ENCODE peak calls at places on chromosomes 16 and 17, in five cellular contexts. J, X, T, G and C are unnamed samples.

GRCh38 chr17:60155815-60156214 is 6.0 kb downstream of the CA4 start:
- DNase-seq in J (no peak), X (no peak), T (no peak), G (no peak), C (no peak)

GRCh38 chr16:56370836-56371235 is 54.5 kb downstream of the AMFR start:
- DNase-seq in J (peak), X (no peak), T (no peak), G (no peak), C (no peak)

GRCh38 chr16:48188449-48189102 is 32.8 kb upstream of the ABCC12 start:
- DNase-seq in J (no peak), X (no peak), T (no peak), G (no peak), C (no peak)

GRCh38 chr17:9209781-9210370 is 188.6 kb downstream of the NTN1 start:
- DNase-seq in J (no peak), X (no peak), T (no peak), G (no peak), C (no peak)

GRCh38 chr16:3859875-3860274 is 20.6 kb downstream of the CREBBP start:
- DNase-seq in J (no peak), X (no peak), T (no peak), G (no peak), C (no peak)

GRCh38 chr17:16415031-16415924 is at the start of gene TRPV2:
- DNase-seq in J (peak), X (peak), T (peak), G (peak), C (no peak)

GRCh38 chr17:81906476-81907218 is 4.6 kb downstream of the PCYT2 start:
- DNase-seq in J (no peak), X (no peak), T (no peak), G (no peak), C (no peak)

GRCh38 chr16:72961115-72961832 is 86.7 kb downstream of the ZFHX3 start:
- DNase-seq in J (no peak), X (no peak), T (peak), G (no peak), C (no peak)

GRCh38 chr17:16425698-16426659 is 10.6 kb downstream of the TRPV2 start:
- DNase-seq in J (peak), X (no peak), T (no peak), G (no peak), C (no peak)

GRCh38 chr17:78677303-78678219 is 100.4 kb upstream of the DNAH17 start:
- DNase-seq in J (no peak), X (no peak), T (peak), G (no peak), C (no peak)

GRCh38 chr16:4214215-4214621 is 27.7 kb downstream of the SRL start:
- DNase-seq in J (peak), X (peak), T (peak), G (no peak), C (no peak)

GRCh38 chr17:39018267-39019134 is 51.3 kb upstream of the FBXO47 start:
- DNase-seq in J (no peak), X (no peak), T (no peak), G (no peak), C (no peak)

GRCh38 chr17:378068-378467 is 25.5 kb upstream of the RPH3AL start:
- DNase-seq in J (no peak), X (no peak), T (no peak), G (no peak), C (no peak)

GRCh38 chr17:3531266-3532101 is 26.1 kb downstream of the TRPV3 start:
- DNase-seq in J (no peak), X (no peak), T (no peak), G (peak), C (no peak)

GRCh38 chr16:85310868-85311585 is 198.8 kb upstream of the CIBAR2 start:
- DNase-seq in J (no peak), X (no peak), T (no peak), G (no peak), C (no peak)

GRCh38 chr16:67026570-67026969 is 2.4 kb upstream of the CBFB start:
- DNase-seq in J (no peak), X (no peak), T (no peak), G (peak), C (no peak)

GRCh38 chr17:17994271-17994670 is 21.6 kb downstream of the DRC3 start:
- DNase-seq in J (peak), X (no peak), T (peak), G (peak), C (no peak)

GRCh38 chr17:65664296-65664695 is 102.8 kb upstream of the AXIN2 start:
- DNase-seq in J (no peak), X (no peak), T (no peak), G (no peak), C (no peak)

DNA sequence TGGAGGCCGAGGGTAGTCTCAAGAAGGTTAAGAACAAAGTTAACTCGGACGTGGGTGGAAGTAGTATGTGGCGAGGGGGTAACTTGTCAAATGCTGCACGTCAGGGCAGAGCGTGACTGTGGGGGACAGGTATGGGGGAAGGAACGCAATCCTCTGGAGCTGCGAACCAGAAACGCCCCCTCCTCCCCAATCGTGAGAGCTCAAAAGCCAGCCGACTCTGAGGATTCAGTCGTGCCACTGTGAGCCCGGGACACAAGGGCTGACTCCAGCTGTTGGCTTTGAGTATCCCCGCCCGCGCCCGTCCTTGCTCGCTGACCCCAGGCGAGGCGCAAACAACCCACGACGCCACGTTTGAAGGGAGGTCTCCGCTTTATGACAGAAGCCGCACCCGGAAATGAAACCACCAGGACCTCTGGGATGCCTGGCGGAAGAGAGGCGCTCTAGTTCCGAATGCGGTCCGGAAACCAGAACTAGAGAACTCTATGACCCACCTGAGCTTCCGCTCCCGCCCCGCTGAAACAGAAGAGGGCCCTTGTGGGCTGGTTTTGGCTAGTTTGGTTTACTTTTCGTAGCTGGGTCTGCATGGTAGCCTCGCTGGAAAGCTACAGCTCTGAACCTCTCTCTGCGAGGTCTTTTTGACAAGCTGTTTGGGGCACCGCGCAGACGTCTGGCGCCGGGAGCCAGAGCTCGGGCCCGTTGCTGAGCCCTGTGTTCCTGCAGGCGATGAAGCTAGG is at the start of gene PEX12:
- DNase-seq in J (peak), X (peak), T (peak), G (peak), C (peak)
- TF ChIP-seq EP300 in J (no peak), X (no peak), T (no peak), G (no peak), C (no peak)

GRCh38 chr17:48575673-48576478 is 2.3 kb downstream of the HOXB4 start:
- DNase-seq in J (no peak), X (no peak), T (no peak), G (no peak), C (no peak)

GRCh38 chr17:48577330-48577945 is 712 bp downstream of the HOXB4 start:
- DNase-seq in J (no peak), X (no peak), T (no peak), G (no peak), C (no peak)

GRCh38 chr17:48574523-48575065 is 3.6 kb downstream of the HOXB4 start:
- DNase-seq in J (no peak), X (no peak), T (no peak), G (no peak), C (no peak)

GRCh38 chr17:48576479-48577309 is 1.5 kb downstream of the HOXB4 start:
- DNase-seq in J (no peak), X (no peak), T (no peak), G (no peak), C (no peak)

DNA sequence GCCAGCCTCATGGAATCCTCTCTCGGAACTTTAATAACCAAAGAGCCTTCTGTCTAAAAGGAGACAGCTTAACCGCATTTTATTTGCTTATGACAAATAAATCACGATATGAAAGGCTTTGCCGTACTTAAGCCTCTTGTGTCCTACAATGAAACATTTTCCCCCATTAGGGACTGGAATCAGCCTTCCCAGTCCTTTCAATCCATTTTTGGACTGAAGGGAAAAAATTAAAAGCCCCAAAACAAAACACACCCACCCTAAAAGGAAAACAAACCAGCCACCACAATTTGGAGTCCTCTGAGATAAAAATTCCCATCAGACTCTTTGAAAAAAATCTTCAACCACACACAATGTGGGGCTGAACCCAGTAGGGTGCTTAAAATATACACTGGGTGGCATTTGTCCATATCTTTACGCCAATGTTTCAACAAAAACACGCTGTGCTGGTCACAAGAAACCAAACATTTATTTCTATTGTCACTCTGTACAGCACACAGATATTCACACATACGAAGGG is 3.0 kb downstream of the HOXB4 start:
- DNase-seq in J (no peak), X (no peak), T (no peak), G (no peak), C (no peak)
- TF ChIP-seq EP300 in J (no peak), X (no peak), T (no peak), G (no peak), C (no peak)

DNA sequence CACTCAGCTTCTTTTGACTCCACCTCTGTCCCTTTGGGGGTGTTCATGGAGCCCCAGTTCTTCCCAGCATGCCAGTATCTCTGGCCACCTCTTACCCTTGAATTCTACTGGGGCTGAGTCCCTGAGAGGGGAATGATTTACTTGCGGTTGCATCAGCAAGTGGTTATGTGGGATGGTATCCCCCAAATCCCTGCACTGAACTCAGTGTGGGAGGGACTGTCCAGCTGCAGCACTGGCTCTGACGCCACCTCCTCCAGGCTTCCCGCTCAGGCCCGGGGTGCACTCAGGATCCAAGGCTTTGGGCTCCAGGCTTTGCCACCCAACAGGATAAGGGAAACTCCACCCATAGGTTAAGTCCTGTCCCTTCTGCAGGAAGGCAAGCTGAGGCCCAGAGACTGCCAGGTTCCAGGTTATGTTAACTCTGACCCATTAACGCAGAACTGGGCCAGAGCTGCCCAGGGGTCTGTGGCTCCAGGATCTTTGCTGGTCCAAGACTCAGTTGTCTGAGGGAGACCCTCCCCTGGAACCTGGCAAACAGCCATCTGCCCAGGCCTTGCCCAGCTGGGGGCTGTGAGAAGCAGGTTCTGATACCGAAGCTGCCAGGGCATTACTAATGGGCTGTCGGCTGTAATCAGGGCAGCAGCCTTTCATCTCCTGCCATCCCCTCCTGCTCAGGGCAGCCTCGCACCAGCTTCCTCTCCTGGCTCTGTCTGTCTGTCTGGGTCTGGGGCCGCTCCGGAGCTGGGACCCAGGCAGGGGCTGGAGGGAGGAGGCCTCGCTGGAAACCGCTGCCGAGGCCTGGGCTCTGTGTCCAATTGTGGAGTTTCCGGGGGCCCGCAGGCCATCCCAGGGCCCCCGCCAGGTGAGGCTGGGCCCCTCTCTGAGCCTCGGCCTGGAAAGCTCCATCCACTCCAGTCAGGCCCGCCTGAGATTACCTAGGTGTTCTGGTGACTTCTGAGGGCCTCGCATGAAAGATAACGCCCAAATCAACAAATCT is 21.4 kb upstream of the BRD7 start:
- DNase-seq in J (no peak), X (no peak), T (no peak), G (no peak), C (no peak)
- TF ChIP-seq EP300 in J (no peak), X (no peak), T (no peak), G (no peak), C (no peak)

GRCh38 chr17:27323538-27324212 is 29.8 kb downstream of the WSB1 start:
- DNase-seq in J (peak), X (peak), T (no peak), G (peak), C (peak)
- TF ChIP-seq EP300 in J (no peak), X (no peak), T (no peak), G (no peak), C (no peak)

DNA sequence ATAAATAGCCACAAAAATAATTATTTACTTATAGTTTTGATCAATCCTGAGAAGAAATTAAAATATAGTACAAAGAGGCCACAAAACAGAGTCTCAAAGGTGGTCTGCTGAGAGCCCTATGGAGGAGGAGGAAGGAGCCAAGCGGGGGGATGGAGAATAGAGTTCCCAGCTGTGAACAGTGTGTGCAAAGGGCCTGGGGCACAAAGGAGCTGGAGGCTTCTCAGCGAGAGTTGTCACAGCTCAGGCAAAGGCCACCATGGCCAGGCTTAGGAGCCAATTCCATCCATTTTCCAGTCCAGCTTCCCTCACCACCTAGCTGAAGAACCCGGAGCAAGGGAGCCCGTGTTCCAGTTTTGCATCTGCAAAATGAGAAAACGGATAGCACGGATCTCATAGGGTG is 5.4 kb upstream of the ZNF423 start:
- DNase-seq in J (no peak), X (no peak), T (no peak), G (no peak), C (no peak)
- TF ChIP-seq EP300 in J (no peak), X (no peak), T (no peak), G (no peak), C (no peak)

GRCh38 chr16:9195301-9195700 is 103.9 kb downstream of the HAPSTR1 start:
- DNase-seq in J (no peak), X (no peak), T (no peak), G (no peak), C (no peak)
- TF ChIP-seq EP300 in J (no peak), X (no peak), T (no peak), G (no peak), C (no peak)

DNA sequence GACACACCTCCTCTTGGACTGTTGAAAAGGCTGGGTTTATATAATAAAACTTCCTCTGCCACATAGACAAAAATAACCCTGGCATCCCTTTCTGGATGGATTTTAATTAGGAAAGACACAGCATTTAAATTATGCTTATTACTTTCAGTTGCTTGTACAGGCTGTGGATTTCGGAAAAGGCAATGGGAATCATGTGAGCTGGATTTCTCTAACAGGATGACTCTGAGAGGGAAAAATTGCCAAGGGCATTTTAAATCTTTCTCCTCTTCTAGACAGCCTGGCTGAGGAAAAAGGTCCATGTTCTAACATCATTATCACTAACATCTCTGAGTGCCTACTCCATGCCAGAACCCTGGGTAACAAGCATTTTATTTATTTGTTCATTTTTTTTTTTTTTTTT is 76.0 kb downstream of the HLF start:
- DNase-seq in J (no peak), X (no peak), T (no peak), G (no peak), C (no peak)
- TF ChIP-seq EP300 in J (no peak), X (no peak), T (no peak), G (no peak), C (no peak)